ENCODE peak calls at places on chromosomes 1 and 21, in five cellular contexts. L is T-helper 1 cell; G is stimulated activated CD8-positive, alpha-beta memory T cell treated with anti-CD3 and anti-CD28 coated beads, Interleukin-4, amount 100 ng/mL, for 4 hours; E is stimulated activated CD4-positive, alpha-beta T cell treated with anti-CD3 and anti-CD28 coated beads, Interleukin-4, amount 100 ng/mL, for 4 hours; A is HS-5. D is an unnamed sample.

GRCh38 chr1:188170935-188171334 is 1342.2 kb downstream of the PLA2G4A start:
- DNase-seq in L (no peak), A (no peak), E (no peak), G (no peak), D (no peak)

GRCh38 chr1:204348722-204349121 is 11.0 kb downstream of the PLEKHA6 start:
- DNase-seq in L (no peak), E (no peak), A (no peak), G (no peak), D (no peak)

GRCh38 chr1:3125546-3126368 is 56.8 kb downstream of the PRDM16 start:
- DNase-seq in L (no peak), E (no peak), G (no peak), A (no peak), D (no peak)

GRCh38 chr1:36885537-36886441 is 148.5 kb downstream of the GRIK3 start:
- DNase-seq in E (no peak), A (no peak), L (no peak), G (no peak), D (no peak)

GRCh38 chr1:110472546-110472945 is 21.6 kb downstream of the PROK1 start:
- DNase-seq in E (no peak), G (no peak), A (no peak), L (no peak), D (no peak)

GRCh38 chr1:224447251-224447650 is 12.7 kb upstream of the WDR26 start:
- DNase-seq in G (no peak), L (no peak), E (no peak), A (no peak), D (no peak)

GRCh38 chr1:27727126-27727525 is 1.4 kb downstream of the FAM76A start:
- DNase-seq in L (no peak), G (no peak), A (peak), E (no peak), D (no peak)

GRCh38 chr1:18581420-18581880 is 49.2 kb upstream of the PAX7 start:
- DNase-seq in L (peak), E (peak), A (no peak), G (no peak), D (no peak)

GRCh38 chr1:202586018-202586821 is 124.0 kb downstream of the SYT2 start:
- DNase-seq in G (no peak), L (no peak), E (no peak), A (no peak), D (no peak)

GRCh38 chr1:64917328-64917861 is 49.0 kb downstream of the JAK1 start:
- DNase-seq in A (peak), G (no peak), L (no peak), E (no peak), D (no peak)

GRCh38 chr1:84089470-84090261 is 54.4 kb upstream of the PRKACB start:
- DNase-seq in E (no peak), A (peak), G (no peak), L (no peak), D (no peak)

GRCh38 chr1:199298825-199299224 is 660.0 kb downstream of the PTPRC start:
- DNase-seq in L (no peak), E (no peak), A (no peak), G (no peak), D (no peak)

GRCh38 chr1:150322310-150322709 is 977 bp downstream of the PRPF3 start:
- DNase-seq in A (peak), L (no peak), E (no peak), G (no peak), D (no peak)

GRCh38 chr1:31699341-31699891 is 4.4 kb downstream of the COL16A1 start:
- DNase-seq in L (no peak), A (no peak), E (no peak), G (no peak), D (no peak)

GRCh38 chr1:64933296-64934070 is 32.9 kb downstream of the JAK1 start:
- DNase-seq in A (peak), G (no peak), L (no peak), E (no peak), D (no peak)

GRCh38 chr1:147897789-147898188 is 4.8 kb upstream of the GJA8 start:
- DNase-seq in A (no peak), L (no peak), G (no peak), E (no peak), D (no peak)

GRCh38 chr1:169610110-169610509 is 19.8 kb downstream of the SELP start:
- DNase-seq in L (no peak), A (no peak), G (no peak), E (no peak), D (no peak)

GRCh38 chr1:221394011-221394544 is 347.8 kb downstream of the DUSP10 start:
- DNase-seq in G (no peak), E (no peak), L (no peak), A (no peak), D (no peak)

GRCh38 chr1:13730751-13731482 is 30.9 kb downstream of the PRDM2 start:
- DNase-seq in E (peak), A (no peak), L (peak), G (peak), D (peak)

GRCh38 chr21:30268608-30269197 is 14.0 kb downstream of the KRTAP24-1 start:
- DNase-seq in G (no peak), A (no peak), L (no peak), E (no peak), D (no peak)

GRCh38 chr1:85624361-85624760 is 43.8 kb downstream of the CCN1 start:
- DNase-seq in A (no peak), G (no peak), E (no peak), L (no peak), D (no peak)

GRCh38 chr1:244435562-244436205 is 16.0 kb downstream of the ADSS2 start:
- DNase-seq in G (no peak), E (no peak), L (no peak), A (peak), D (no peak)

GRCh38 chr1:74160045-74160444 is 37.9 kb downstream of the LRRIQ3 start:
- DNase-seq in E (no peak), L (no peak), A (no peak), G (no peak), D (no peak)

GRCh38 chr1:107687846-107688753 is 276.9 kb downstream of the VAV3 start:
- DNase-seq in E (no peak), G (no peak), L (no peak), A (no peak), D (no peak)

GRCh38 chr1:145994391-145995120 is 1.8 kb downstream of the TXNIP start:
- DNase-seq in G (no peak), L (no peak), E (no peak), A (no peak), D (no peak)

GRCh38 chr21:42153046-42153685 is 65.8 kb upstream of the ABCG1 start:
- DNase-seq in G (no peak), L (no peak), A (no peak), E (no peak), D (no peak)

GRCh38 chr1:153774780-153775431 is at the start of gene SLC27A3:
- DNase-seq in A (no peak), L (no peak), E (peak), G (no peak), D (peak)

GRCh38 chr1:975896-976683 is 5.8 kb downstream of the PERM1 start:
- DNase-seq in A (no peak), E (peak), L (peak), G (no peak), D (no peak)

GRCh38 chr1:41773144-41773571 is 145.6 kb downstream of the HIVEP3 start:
- DNase-seq in L (no peak), E (no peak), G (no peak), A (no peak), D (no peak)

D was measured in T-helper 9 cell.